ENCODE peak calls at places on chromosomes 5 and 9, in nine cellular contexts. E is M059J, X is AG08396, M is AG09319, L is mesothelial cell of epicardium, S is GM12865, O is T-cell, V is NCI-H1048, P is cardiac muscle cell. B is an unnamed sample.

GRCh38 chr9:27280858-27281257 is 16.1 kb downstream of the EQTN start:
- DNase-seq in O (no peak), L (no peak), X (no peak), P (no peak), M (no peak), E (no peak), S (no peak), V (peak), B (no peak)

GRCh38 chr9:80369641-80370040 is 797.9 kb downstream of the TLE4 start:
- DNase-seq in E (peak), V (no peak), M (no peak), O (no peak), L (no peak), X (no peak), S (no peak), P (peak), B (no peak)

GRCh38 chr5:131608597-131608996 is 26.4 kb downstream of the RAPGEF6 start:
- DNase-seq in O (no peak), M (no peak), X (no peak), E (no peak), L (no peak), P (no peak), V (no peak), S (no peak), B (no peak)

GRCh38 chr9:4086119-4087088 is 213.5 kb downstream of the GLIS3 start:
- DNase-seq in E (peak), L (no peak), O (no peak), X (no peak), V (no peak), P (no peak), S (no peak), M (no peak), B (no peak)

GRCh38 chr9:36844961-36845360 is 189.1 kb downstream of the PAX5 start:
- DNase-seq in P (no peak), X (no peak), E (no peak), M (no peak), S (no peak), O (no peak), L (no peak), V (no peak), B (no peak)

GRCh38 chr5:100904259-100904822 is 1.3 kb upstream of the ST8SIA4 start:
- DNase-seq in M (no peak), O (peak), E (no peak), S (peak), L (no peak), P (peak), X (no peak), V (no peak), B (no peak)

GRCh38 chr9:37669232-37669631 is 18.5 kb downstream of the FRMPD1 start:
- DNase-seq in M (no peak), P (no peak), O (no peak), S (no peak), V (no peak), L (no peak), E (peak), X (no peak), B (peak)

GRCh38 chr9:14713187-14713799 is 9.2 kb downstream of the CER1 start:
- DNase-seq in L (no peak), V (no peak), X (no peak), O (no peak), P (no peak), S (no peak), M (no peak), E (no peak), B (no peak)

GRCh38 chr5:132263548-132264261 is 6.2 kb downstream of the PDLIM4 start:
- DNase-seq in V (no peak), S (no peak), E (peak), L (no peak), M (peak), O (no peak), X (peak), P (no peak), B (no peak)

GRCh38 chr9:113511856-113512761 is 48.6 kb downstream of the RGS3 start:
- DNase-seq in O (peak), L (no peak), M (no peak), E (peak), S (peak), P (no peak), X (peak), V (no peak), B (no peak)

GRCh38 chr9:38362912-38363588 is 29.5 kb upstream of the ALDH1B1 start:
- DNase-seq in E (peak), S (peak), V (peak), X (peak), L (no peak), P (peak), M (peak), O (peak), B (peak)